ENCODE peak calls at places on chromosomes 4 and X, in four cellular contexts. V is iPS DF 6.9, F is IMR-90, W is adrenal gland. Q is an unnamed sample.

GRCh38 chrX:124145749-124146148 is 184.2 kb downstream of the STAG2 start:
- DNase-seq in V (no peak), F (no peak), W (no peak), Q (no peak)

GRCh38 chrX:41923925-41924693 is 755 bp upstream of the CASK start:
- DNase-seq in V (no peak), F (peak; percentile 26), W (peak; percentile 17), Q (peak; percentile 4)

GRCh38 chrX:149760965-149761364 is 12.9 kb upstream of the HSFX1 start:
- DNase-seq in V (no peak), F (no peak), W (no peak), Q (no peak)

GRCh38 chr4:137623013-137623412 is 90.7 kb upstream of the PCDH18 start:
- DNase-seq in V (no peak), F (no peak), W (no peak), Q (no peak)

GRCh38 chr4:82630079-82630478 is 68.3 kb upstream of the TMEM150C start:
- DNase-seq in V (no peak), F (no peak), W (no peak), Q (no peak)

GRCh38 chr4:126583509-126583908 is 1049.2 kb upstream of the INTU start:
- DNase-seq in V (no peak), F (peak; percentile 26), W (no peak), Q (no peak)

GRCh38 chrX:9390121-9390520 is 74.7 kb upstream of the TBL1X start:
- DNase-seq in V (no peak), F (peak; percentile 52), W (no peak), Q (no peak)

GRCh38 chr4:42579903-42580302 is 77.0 kb downstream of the ATP8A1 start:
- DNase-seq in V (no peak), F (no peak), W (no peak), Q (no peak)

GRCh38 chr4:101724093-101724492 is 66.4 kb upstream of the BANK1 start:
- DNase-seq in V (no peak), F (no peak), W (no peak), Q (no peak)

GRCh38 chr4:37958932-37959331 is 1.3 kb upstream of the PTTG2 start:
- DNase-seq in V (no peak), F (no peak), W (no peak), Q (no peak)

GRCh38 chr4:66554844-66555243 is 884.6 kb upstream of the EPHA5 start:
- DNase-seq in V (no peak), F (no peak), W (no peak), Q (no peak)

GRCh38 chr4:1377606-1378261 is 28.5 kb downstream of the NKX1-1 start:
- DNase-seq in V (no peak), F (no peak), W (peak; percentile 5), Q (no peak)

GRCh38 chrX:31124536-31124935 is 52.7 kb upstream of the FTHL17 start:
- DNase-seq in V (no peak), F (no peak), W (no peak), Q (no peak)

GRCh38 chr4:40325406-40326019 is 9.6 kb upstream of the CHRNA9 start:
- DNase-seq in V (no peak), F (peak; percentile 72), W (peak; percentile 61), Q (no peak)

GRCh38 chr4:140326395-140326993 is 47.0 kb upstream of the SCOC start:
- DNase-seq in V (no peak), F (peak; percentile 65), W (peak; percentile 29), Q (no peak)

GRCh38 chr4:76960014-76960413 is 10.5 kb downstream of the SEPTIN11 start:
- DNase-seq in V (no peak), F (no peak), W (no peak), Q (no peak)

GRCh38 chr4:81255524-81255923 is 40.5 kb upstream of the PRKG2 start:
- DNase-seq in V (no peak), F (peak; percentile 93), W (no peak), Q (no peak)

GRCh38 chr4:169153451-169153850 is 117.3 kb downstream of the SH3RF1 start:
- DNase-seq in V (no peak), F (no peak), W (no peak), Q (no peak)

GRCh38 chr4:38050560-38051350 is 90.6 kb downstream of the PTTG2 start:
- DNase-seq in V (no peak), F (peak; percentile 21), W (no peak), Q (no peak)

GRCh38 chr4:7384929-7385890 is 49.5 kb downstream of the PSAPL1 start:
- DNase-seq in V (no peak), F (no peak), W (no peak), Q (no peak)

GRCh38 chr4:141849778-141850177 is 213.4 kb downstream of the IL15 start:
- DNase-seq in V (no peak), F (no peak), W (no peak), Q (no peak)

GRCh38 chr4:183478123-183478522 is 26.7 kb upstream of the ING2 start:
- DNase-seq in V (no peak), F (no peak), W (peak; percentile 26), Q (no peak)

GRCh38 chrX:124421898-124422622 is 75.7 kb downstream of the SH2D1A start:
- DNase-seq in V (no peak), F (no peak), W (no peak), Q (no peak)

GRCh38 chr4:86918539-86919072 is 16.2 kb upstream of the AFF1 start:
- DNase-seq in V (no peak), F (peak; percentile 86), W (peak; percentile 75), Q (no peak)

GRCh38 chr4:10091531-10092181 is 24.9 kb downstream of the WDR1 start:
- DNase-seq in V (no peak), F (no peak), W (no peak), Q (no peak)

GRCh38 chr4:98293089-98293887 is 32.1 kb downstream of the RAP1GDS1 start:
- DNase-seq in V (no peak), F (peak; percentile 33), W (no peak), Q (no peak)

GRCh38 chrX:71542825-71543224 is 9.9 kb downstream of the OGT start:
- DNase-seq in V (no peak), F (no peak), W (no peak), Q (no peak)

GRCh38 chr4:3124070-3124767 is 49.7 kb downstream of the HTT start:
- DNase-seq in V (no peak), F (no peak), W (no peak), Q (no peak)

GRCh38 chrX:134375691-134376090 is 84.3 kb upstream of the HPRT1 start:
- DNase-seq in V (no peak), F (no peak), W (no peak), Q (no peak)

GRCh38 chr4:4803904-4804296 is 55.6 kb upstream of the MSX1 start:
- DNase-seq in V (no peak), F (no peak), W (no peak), Q (no peak)

GRCh38 chr4:113563691-113564378 is 197.7 kb downstream of the CAMK2D start:
- DNase-seq in V (no peak), F (no peak), W (no peak), Q (no peak)
- H3K4me3 ChIP-seq in V (no peak overlapping the region), F (no peak overlapping the region), W (no peak overlapping the region), Q (no peak overlapping the region)

GRCh38 chr4:106079616-106080015 is 184.3 kb downstream of the NPNT start:
- DNase-seq in V (no peak), F (no peak), W (no peak), Q (no peak)

GRCh38 chr4:106083065-106083464 is 187.8 kb downstream of the NPNT start:
- DNase-seq in V (no peak), F (no peak), W (no peak), Q (no peak)

GRCh38 chr4:106080376-106080775 is 185.1 kb downstream of the NPNT start:
- DNase-seq in V (no peak), F (peak; percentile 7), W (no peak), Q (no peak)
- H3K9me3 ChIP-seq in V (no peaks in the 10 kb centered on the region), F (no peaks in the 10 kb centered on the region), W (no peaks in the 10 kb centered on the region), Q (peaks cover 10% of the 10 kb centered on the region)

GRCh38 chr4:52269761-52270160 is 218.7 kb downstream of the SPATA18 start:
- DNase-seq in V (no peak), F (no peak), W (no peak), Q (no peak)
- H3K4me3 ChIP-seq in V (no peak overlapping the region), F (no peak overlapping the region), W (no peak overlapping the region), Q (no peak overlapping the region)

GRCh38 chr4:211033-211511 is 86.8 kb downstream of the ZNF718 start:
- DNase-seq in V (no peak), F (no peak), W (no peak), Q (no peak)
- H3K9me3 ChIP-seq in V (no peaks in the 10 kb centered on the region), F (peaks cover 41% of the 10 kb centered on the region), W (no peaks in the 10 kb centered on the region), Q (no peaks in the 10 kb centered on the region)

DNA sequence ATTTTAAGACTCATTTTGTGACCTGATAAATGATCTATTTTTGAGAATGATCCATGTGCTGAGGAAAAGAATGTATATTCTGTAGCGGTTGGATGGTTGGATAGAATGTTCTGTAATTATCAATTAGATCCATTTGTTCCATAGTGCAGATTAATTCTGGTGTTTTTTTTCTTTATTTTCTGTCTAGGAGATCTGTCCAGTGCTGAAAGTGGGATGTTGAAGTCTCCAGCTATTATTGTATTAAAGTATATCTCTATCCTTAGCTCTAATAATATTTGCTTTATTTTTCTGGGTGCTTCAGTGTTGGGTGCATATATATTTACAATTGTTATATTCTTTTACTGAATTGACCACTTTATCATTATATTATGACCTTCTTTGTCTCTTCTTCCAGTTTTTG is 1344.9 kb upstream of the TENM3 start:
- DNase-seq in V (no peak), F (no peak), W (no peak), Q (no peak)
- H3K4me3 ChIP-seq in V (no peak overlapping the region), F (no peak overlapping the region), W (no peak overlapping the region), Q (no peak overlapping the region)

GRCh38 chr4:19074061-19074460 is 1052.5 kb upstream of the LCORL start:
- DNase-seq in V (no peak), F (no peak), W (no peak), Q (no peak)
- H3K9me3 ChIP-seq in V (no peaks in the 10 kb centered on the region), F (no peaks in the 10 kb centered on the region), W (no peaks in the 10 kb centered on the region), Q (no peaks in the 10 kb centered on the region)

DNA sequence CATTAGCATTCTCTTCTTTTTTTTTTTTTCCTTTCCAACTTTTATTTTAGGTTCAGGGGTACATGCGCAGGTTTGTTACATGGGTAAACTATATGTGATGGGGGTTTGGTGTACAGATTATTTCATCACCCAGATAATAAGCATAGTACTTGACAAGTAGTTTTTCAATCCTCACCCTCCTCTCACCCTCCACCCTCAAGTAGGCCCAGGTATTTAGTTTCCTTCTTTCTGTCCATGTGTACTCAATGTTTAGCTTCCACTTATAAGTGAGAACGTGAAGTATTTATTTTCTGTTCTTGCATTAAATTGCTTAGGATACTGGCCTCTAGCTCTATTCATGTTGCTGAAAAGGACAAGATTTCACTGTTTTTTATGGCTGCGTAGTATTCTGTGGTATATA is 140.8 kb upstream of the PGRMC2 start:
- DNase-seq in V (no peak), F (no peak), W (no peak), Q (no peak)
- H3K4me3 ChIP-seq in V (no peak overlapping the region), F (no peak overlapping the region), W (no peak overlapping the region), Q (no peak overlapping the region)

DNA sequence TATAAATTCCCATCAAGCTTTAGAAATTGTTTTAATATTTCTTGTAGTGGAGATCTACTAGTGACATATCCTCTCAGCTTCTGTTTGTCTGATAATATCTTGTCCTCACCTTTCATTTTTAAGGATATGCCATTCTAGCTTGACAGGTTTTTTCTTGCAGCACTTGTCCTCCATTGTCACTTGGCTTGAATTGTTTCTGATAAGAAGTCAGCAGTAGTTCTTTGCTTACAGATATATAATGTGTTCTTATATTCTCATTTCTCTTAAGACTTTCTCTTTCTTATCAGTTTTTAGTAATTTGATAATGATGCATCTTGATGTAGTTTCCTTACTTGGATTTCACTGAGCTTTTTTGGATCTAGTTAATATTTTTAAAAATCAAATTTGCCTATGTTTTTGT is 120.6 kb upstream of the NUDT6 start:
- DNase-seq in V (no peak), F (no peak), W (no peak), Q (no peak)
- H3K9me3 ChIP-seq in V (no peaks in the 10 kb centered on the region), F (peaks cover 16% of the 10 kb centered on the region), W (peaks cover 18% of the 10 kb centered on the region), Q (peaks cover 17% of the 10 kb centered on the region)

Q was measured in MG63.